ENCODE peak calls at places on chromosomes 5 and 9, in eight cellular contexts. I is cardiac fibroblast; F is CD4-positive, alpha-beta T cell; Z is AG09309; N is uterus; R is left ventricle myocardium inferior; D is HFFc6; J is pancreas. A is an unnamed sample.

GRCh38 chr5:132019857-132020555 is 8.5 kb upstream of the ACSL6 start:
- DNase-seq in I (no peak), D (no peak), F (peak; percentile 57), J (no peak), R (no peak), N (no peak), Z (no peak), A (no peak)

GRCh38 chr5:32307769-32308194 is 5.0 kb downstream of the MTMR12 start:
- DNase-seq in N (no peak), F (no peak), Z (no peak), R (no peak), D (no peak), I (no peak), J (peak; percentile 70), A (no peak)

GRCh38 chr5:161546463-161547301 is at the start of gene GABRB2:
- DNase-seq in D (no peak), I (peak; percentile 54), R (peak; percentile 36), N (no peak), F (no peak), Z (no peak), J (peak; percentile 59), A (peak; percentile 69)

GRCh38 chr5:12526113-12526512 is 621.9 kb upstream of the CTNND2 start:
- DNase-seq in I (no peak), J (no peak), F (no peak), N (no peak), R (no peak), Z (no peak), D (no peak), A (no peak)

GRCh38 chr5:131163315-131164119 is 1.5 kb downstream of the HINT1 start:
- DNase-seq in F (no peak), I (peak; percentile 50), R (no peak), Z (no peak), D (no peak), J (no peak), N (no peak), A (no peak)

GRCh38 chr9:12708562-12709298 is 15.5 kb downstream of the TYRP1 start:
- DNase-seq in D (peak; percentile 66), N (no peak), I (peak; percentile 88), J (no peak), Z (peak; percentile 40), F (no peak), R (no peak), A (no peak)

GRCh38 chr5:57494104-57495098 is 11.8 kb upstream of the ACTBL2 start:
- DNase-seq in J (peak; percentile 21), D (peak; percentile 95), I (peak; percentile 96), N (no peak), R (peak; percentile 30), F (peak; percentile 54), Z (peak; percentile 93), A (no peak)

GRCh38 chr9:69279084-69279729 is 45.8 kb upstream of the ENTREP1 start:
- DNase-seq in N (no peak), Z (no peak), F (no peak), R (no peak), D (no peak), J (no peak), I (no peak), A (no peak)

GRCh38 chr5:142817961-142818431 is 47.8 kb downstream of the ARHGAP26 start:
- DNase-seq in R (no peak), Z (no peak), J (no peak), D (no peak), I (no peak), N (no peak), F (no peak), A (no peak)

GRCh38 chr5:33379757-33380156 is 61.0 kb upstream of the TARS1 start:
- DNase-seq in Z (no peak), F (no peak), R (no peak), I (peak; percentile 73), J (no peak), N (no peak), D (no peak), A (no peak)
- TF ChIP-seq CTCF in Z (peak; percentile 52), F (no peak), R (peak; percentile 61), I (peak; percentile 71), J (no peak), N (no peak), D (peak; percentile 78), A (peak; percentile 22)

DNA sequence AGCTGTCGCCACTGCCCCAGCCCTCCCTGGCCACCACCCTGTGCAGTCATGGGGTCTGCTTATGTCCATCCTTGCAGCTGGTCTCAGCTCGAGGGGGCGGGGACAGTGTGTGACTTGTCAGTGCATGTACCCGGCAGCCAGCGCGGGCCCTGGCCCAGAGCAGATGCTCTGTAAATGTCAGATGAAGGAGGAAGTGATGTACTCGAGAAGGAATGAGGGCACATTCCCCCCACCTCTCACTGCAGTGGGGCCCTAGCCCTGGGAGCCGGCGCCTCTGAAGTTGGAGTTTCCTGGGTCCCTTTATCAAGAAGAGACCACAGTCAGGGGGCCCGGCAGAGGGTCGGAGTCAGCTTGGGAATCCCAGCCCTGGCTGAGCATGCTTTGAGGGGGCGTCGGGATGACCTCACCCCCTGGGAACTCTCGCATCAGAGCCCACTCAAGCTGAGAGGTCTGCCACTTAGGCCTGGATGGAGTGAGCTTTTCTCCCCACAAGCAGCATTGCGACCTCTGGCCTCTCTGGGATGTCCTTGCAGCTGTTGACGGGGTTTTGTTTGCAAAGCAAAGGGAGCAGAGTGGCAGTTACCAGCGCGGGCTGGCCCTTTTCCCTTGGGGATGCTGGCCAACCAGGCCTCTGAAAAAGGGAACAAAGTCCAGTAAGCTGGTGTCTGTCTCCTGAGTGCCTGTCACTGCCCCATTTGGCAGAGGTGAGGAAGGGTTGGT is 19.0 kb downstream of the NEURL1B start:
- DNase-seq in Z (peak; percentile 37), N (peak; percentile 85), I (peak; percentile 74), R (peak; percentile 91), F (no peak), D (peak; percentile 86), J (peak; percentile 85), A (peak; percentile 98)
- TF ChIP-seq CTCF in Z (no peak), N (no peak), I (no peak), R (no peak), F (no peak), D (peak; percentile 22), J (no peak), A (no peak)

GRCh38 chr9:90867101-90867500 is 65.5 kb downstream of the SYK start:
- DNase-seq in D (no peak), J (no peak), I (no peak), N (no peak), F (no peak), Z (no peak), R (no peak), A (no peak)
- TF ChIP-seq CTCF in D (no peak), J (no peak), I (no peak), N (no peak), F (no peak), Z (no peak), R (no peak), A (no peak)

GRCh38 chr9:128249914-128250838 is 25.6 kb downstream of the GOLGA2 start:
- DNase-seq in J (peak; percentile 99), N (peak; percentile 68), I (peak; percentile 64), Z (no peak), R (peak; percentile 75), D (peak; percentile 45), F (peak; percentile 100), A (peak; percentile 81)
- TF ChIP-seq CTCF in J (no peak), N (no peak), I (no peak), Z (no peak), R (no peak), D (no peak), F (no peak), A (no peak)

GRCh38 chr5:145859897-145860296 is 12.9 kb downstream of the GRXCR2 start:
- DNase-seq in R (no peak), I (no peak), N (no peak), Z (no peak), F (no peak), D (no peak), J (no peak), A (no peak)
- TF ChIP-seq CTCF in R (peak; percentile 10), I (no peak), N (no peak), Z (no peak), F (no peak), D (peak; percentile 67), J (no peak), A (no peak)

GRCh38 chr9:132631280-132631679 is 38.5 kb downstream of the DDX31 start:
- DNase-seq in F (no peak), I (peak; percentile 54), Z (peak; percentile 11), D (peak; percentile 74), J (no peak), N (no peak), R (no peak), A (no peak)
- TF ChIP-seq CTCF in F (no peak), I (no peak), Z (peak; percentile 8), D (peak; percentile 47), J (no peak), N (no peak), R (no peak), A (no peak)

DNA sequence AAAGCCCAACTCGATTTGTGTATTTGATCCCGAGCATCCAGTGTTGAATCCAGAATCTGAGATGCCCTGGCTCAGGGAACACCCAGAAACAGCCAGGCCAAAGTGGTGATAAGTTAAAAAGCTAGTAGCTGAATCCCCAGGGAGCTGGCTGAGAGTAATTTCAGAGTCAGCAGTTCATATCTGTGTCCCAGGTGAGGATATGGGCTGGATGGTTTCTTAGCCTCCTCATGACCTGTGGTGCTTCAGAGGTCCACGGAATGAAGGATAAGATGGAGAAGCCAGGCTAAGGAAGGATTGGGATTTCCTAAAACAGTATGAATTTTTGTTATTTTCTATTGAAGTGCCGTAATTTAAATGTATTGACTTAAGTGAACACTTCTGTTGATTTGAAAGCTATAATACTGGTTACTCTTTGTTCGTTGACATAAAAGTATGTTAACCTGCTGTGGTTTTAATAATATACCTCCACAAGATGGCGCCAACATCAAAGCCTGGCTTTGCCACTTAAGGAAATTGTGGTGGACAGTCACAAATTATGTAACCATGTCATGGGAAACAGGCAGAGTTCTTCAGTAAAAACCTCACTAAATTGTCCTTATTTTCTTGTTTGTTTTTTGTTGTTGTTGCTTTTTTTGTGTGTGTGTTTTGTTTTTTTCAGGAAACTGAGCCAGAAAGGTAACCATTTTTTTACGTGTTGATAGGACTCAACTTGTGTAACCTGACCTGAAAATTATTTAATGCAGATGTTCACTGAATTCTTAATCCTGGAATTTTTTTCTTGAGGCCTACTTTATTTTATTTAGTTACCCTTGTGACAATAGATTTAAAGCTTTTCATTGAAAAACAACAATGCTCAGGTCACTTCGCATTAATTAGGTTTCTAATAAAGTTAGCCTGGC is 11.4 kb downstream of the MTAP start:
- DNase-seq in D (peak; percentile 74), Z (peak; percentile 62), J (peak; percentile 70), N (peak; percentile 30), I (peak; percentile 94), F (peak; percentile 39), R (peak; percentile 20), A (peak; percentile 81)
- TF ChIP-seq CTCF in D (peak; percentile 95), Z (peak; percentile 71), J (peak; percentile 75), N (peak; percentile 80), I (peak; percentile 75), F (peak; percentile 82), R (peak; percentile 88), A (peak; percentile 71)

DNA sequence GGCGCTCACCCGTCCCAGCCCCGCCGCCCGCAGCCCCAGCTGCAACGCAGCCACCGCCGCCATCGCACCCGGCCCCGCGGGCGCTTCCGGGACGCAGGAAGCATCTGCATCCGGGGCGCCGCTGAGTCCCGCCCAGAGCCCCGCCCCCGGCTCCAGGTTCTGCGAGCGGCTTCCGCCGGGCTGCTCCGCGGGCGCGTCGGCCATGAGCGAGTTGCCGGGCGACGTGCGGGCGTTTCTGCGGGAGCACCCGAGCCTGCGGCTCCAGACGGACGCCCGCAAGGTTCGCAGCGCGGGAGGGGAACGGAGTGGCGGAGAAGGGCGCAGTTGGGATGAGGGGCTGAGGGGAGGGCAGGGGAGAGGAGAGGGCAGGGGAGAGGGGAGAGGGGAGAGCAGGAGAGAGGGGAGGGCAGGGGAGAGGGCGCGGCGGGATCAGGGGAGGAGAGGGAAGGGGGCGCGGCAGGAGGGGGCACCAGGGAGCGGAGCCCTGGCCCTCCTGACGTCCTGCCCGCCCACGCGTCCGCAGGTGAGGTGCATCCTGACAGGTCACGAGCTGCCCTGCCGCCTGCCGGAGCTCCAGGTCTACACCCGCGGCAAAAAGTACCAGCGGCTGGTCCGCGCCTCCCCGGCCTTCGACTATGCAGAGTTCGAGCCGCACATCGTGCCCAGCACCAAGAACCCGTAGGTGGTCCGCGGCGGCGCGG is at the start of the genes SURF1 and SURF2:
- DNase-seq in J (peak; percentile 89), I (peak; percentile 67), N (peak; percentile 88), Z (no peak), D (peak; percentile 71), F (peak; percentile 92), R (peak; percentile 91), A (peak; percentile 93)
- TF ChIP-seq CTCF in J (no peak), I (no peak), N (no peak), Z (no peak), D (no peak), F (no peak), R (no peak), A (no peak)

A was measured in sigmoid colon.